ENCODE peak calls at places on chromosomes 4 and X, in six cellular contexts. O, N, V, F, C and B are unnamed samples. For H3K27me3 and H3K36me3, the result is how much of the 10 kb centered on the place peaks cover.

GRCh38 chrX:53684415-53685192 is 1.9 kb downstream of the HUWE1 start:
- DNase-seq in O (no peak), N (no peak), V (no peak), F (no peak), C (no peak), B (no peak)

GRCh38 chrX:79065696-79066095 is 78.8 kb upstream of the GPR174 start:
- DNase-seq in O (no peak), N (no peak), V (no peak), F (no peak), C (no peak), B (no peak)

GRCh38 chrX:145848857-145849256 is 31.2 kb downstream of the SLITRK2 start:
- DNase-seq in O (no peak), N (no peak), V (no peak), F (no peak), C (no peak), B (no peak)

GRCh38 chrX:133999013-133999705 is 13.8 kb upstream of the GPC3 start:
- DNase-seq in O (no peak), N (no peak), V (no peak), F (no peak), C (no peak), B (no peak)

GRCh38 chr4:13364178-13364577 is 120.0 kb downstream of the RAB28 start:
- DNase-seq in O (no peak), N (no peak), V (no peak), F (no peak), C (no peak), B (peak)

GRCh38 chr4:168879178-168879577 is 130.9 kb downstream of the CBR4 start:
- DNase-seq in O (no peak), N (no peak), V (no peak), F (no peak), C (no peak), B (no peak)

GRCh38 chrX:19342331-19342906 is 1.3 kb upstream of the PDHA1 start:
- DNase-seq in O (peak), N (no peak), V (no peak), F (no peak), C (no peak), B (no peak)

GRCh38 chrX:131588995-131589394 is 45.1 kb downstream of the OR13H1 start:
- DNase-seq in O (no peak), N (no peak), V (no peak), F (no peak), C (no peak), B (no peak)

GRCh38 chrX:70442224-70442623 is 2.4 kb upstream of the DLG3 start:
- DNase-seq in O (no peak), N (no peak), V (no peak), F (no peak), C (no peak), B (no peak)

GRCh38 chr4:67198757-67199156 is 346.5 kb downstream of the CENPC start:
- DNase-seq in O (no peak), N (no peak), V (no peak), F (no peak), C (no peak), B (peak)

GRCh38 chr4:22356996-22357596 is 158.8 kb downstream of the ADGRA3 start:
- DNase-seq in O (peak), N (no peak), V (no peak), F (no peak), C (no peak), B (peak)

GRCh38 chr4:51851090-51851936 is 8.4 kb downstream of the DCUN1D4 start:
- DNase-seq in O (no peak), N (no peak), V (no peak), F (no peak), C (no peak), B (no peak)

GRCh38 chrX:431032-431431 is 44.3 kb upstream of the PPP2R3B start:
- DNase-seq in O (no peak), N (no peak), V (no peak), F (no peak), C (no peak), B (no peak)

GRCh38 chr4:88619973-88620372 is 27.7 kb downstream of the HERC3 start:
- DNase-seq in O (peak), N (no peak), V (no peak), F (no peak), C (no peak), B (no peak)

GRCh38 chr4:67087897-67088296 is 457.4 kb downstream of the CENPC start:
- DNase-seq in O (no peak), N (no peak), V (no peak), F (no peak), C (no peak), B (peak)

GRCh38 chr4:48588230-48588943 is 98.3 kb downstream of the ZAR1 start:
- DNase-seq in O (no peak), N (no peak), V (no peak), F (no peak), C (no peak), B (no peak)

GRCh38 chr4:72446353-72447055 is 122.5 kb downstream of the ADAMTS3 start:
- DNase-seq in O (no peak), N (no peak), V (no peak), F (no peak), C (no peak), B (no peak)

GRCh38 chrX:38636949-38637819 is 75.8 kb downstream of the TSPAN7 start:
- DNase-seq in O (no peak), N (peak), V (no peak), F (no peak), C (no peak), B (no peak)

DNA sequence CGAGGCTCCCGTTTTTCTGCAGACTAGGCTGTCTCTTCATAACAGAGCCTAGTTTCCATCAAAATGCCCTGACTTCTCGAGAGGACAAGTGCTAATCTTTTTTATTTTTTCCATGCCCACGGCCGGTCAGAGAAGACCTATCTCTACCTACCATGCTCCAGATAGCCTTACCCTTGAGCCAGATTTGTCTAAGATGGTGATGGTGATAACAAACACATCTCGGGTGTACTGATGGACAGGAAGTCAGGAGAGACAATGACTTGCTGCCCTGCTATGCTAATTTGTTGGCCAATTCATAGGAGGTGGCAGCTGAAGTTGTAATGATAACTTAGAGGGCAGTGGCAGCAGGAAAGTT is 42.2 kb upstream of the NKRF start:
- DNase-seq in O (no peak), N (no peak), V (no peak), F (no peak), C (no peak), B (no peak)
- H3K27me3 ChIP-seq in O (under half), N (under half), V (under half), F (under half), C (under half), B (under half)

GRCh38 chrX:8364369-8365141 is 100.1 kb upstream of the VCX3B start:
- DNase-seq in O (no peak), N (peak), V (no peak), F (no peak), C (no peak), B (peak)
- TF ChIP-seq CTCF in O (no peak), N (peak), V (peak), F (no peak), C (peak), B (peak)

DNA sequence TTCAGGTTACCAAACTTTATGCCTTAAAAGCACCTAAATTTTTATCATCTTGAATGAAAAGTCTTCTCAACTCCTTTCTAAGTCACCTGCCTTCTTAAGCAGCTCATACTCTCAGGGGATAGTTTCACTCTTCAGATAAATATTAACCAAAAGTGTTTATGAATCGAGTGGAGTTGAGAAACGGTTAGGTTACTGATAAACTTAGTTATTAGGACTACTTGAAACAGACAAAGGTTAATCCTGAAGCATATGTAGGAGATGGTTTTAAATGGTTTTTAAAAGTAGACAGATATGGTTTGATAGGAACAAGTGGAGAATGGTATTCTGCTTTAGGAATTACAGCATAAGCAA is 32.8 kb downstream of the CLDN22 start:
- DNase-seq in O (no peak), N (no peak), V (no peak), F (no peak), C (no peak), B (no peak)
- H3K36me3 ChIP-seq in O (under half), N (under half), V (under half), F (under half), C (under half), B (under half)

DNA sequence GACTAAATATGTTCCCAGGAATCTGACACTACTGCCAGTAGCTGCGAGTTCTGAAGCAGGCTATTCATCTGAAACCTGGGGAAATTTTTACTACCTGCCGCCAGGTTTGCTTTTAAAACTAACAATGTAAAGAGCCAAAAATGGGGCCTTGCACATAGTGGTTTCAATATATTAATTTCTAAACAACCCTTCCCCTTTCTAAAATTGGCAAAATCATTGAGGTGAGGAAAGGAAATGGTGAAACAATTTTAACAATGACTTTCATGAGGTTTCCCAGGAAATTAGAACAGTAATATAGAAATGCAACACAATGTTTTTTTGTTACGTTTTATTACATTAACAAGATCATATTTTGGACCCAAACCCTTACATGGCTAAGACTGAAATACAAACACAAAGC is 21.3 kb downstream of the FANCB start:
- DNase-seq in O (no peak), N (no peak), V (no peak), F (no peak), C (no peak), B (no peak)
- H3K27me3 ChIP-seq in O (under half), N (under half), V (under half), F (under half), C (under half), B (under half)

DNA sequence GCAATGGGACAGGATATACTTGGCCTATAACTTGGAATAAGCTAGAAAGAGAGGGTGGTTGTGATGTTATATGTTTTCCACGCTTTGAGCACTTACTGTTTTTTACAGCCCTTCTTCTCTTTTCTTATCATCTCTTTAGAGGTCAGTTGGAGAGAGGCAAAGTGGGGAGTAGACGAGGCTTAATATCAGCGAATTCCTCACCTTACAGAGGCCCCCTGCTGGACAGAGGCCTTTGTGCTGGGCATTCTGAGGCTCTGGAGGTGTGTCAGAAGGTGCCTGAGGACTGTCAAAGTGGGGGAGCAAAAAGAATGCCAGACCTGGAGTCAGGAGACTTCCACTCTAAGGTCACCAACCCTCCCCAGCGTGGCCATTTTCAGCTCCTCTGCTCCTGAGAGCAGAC is 42.5 kb downstream of the MAMLD1 start:
- DNase-seq in O (no peak), N (no peak), V (no peak), F (no peak), C (no peak), B (no peak)
- TF ChIP-seq CTCF in O (peak), N (no peak), V (no peak), F (no peak), C (no peak), B (peak)

DNA sequence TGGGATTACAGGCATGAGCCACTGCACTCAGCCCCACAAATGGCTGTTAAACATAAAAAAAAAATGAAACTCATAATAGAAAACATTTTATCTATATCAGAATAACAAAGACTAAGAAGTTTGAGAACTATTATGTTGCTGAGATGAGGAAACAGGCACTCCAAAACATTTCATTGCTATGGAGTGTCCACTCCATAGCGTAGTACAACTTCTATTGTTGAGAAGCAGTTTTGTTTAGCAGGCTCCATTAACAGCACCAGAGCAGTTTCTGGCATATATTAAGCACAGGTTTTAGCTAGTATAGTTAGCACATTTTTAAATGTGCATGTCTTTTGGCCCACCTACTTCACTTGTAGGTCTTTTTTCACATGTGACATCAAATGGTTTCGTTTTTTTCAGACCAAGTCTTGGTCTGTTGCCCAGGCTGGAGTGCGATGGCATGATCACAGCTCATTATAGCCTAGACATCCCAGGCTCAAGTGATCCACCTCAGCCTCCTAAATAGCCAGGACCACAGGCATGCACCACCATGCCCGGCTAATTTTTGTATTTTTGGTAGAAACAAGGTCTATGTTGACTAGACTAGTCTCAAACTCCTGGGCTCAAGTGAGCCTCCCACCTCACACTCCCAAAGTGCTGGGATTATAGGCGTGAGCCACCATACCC is 5.8 kb downstream of the HMGB2 start:
- DNase-seq in O (peak), N (no peak), V (no peak), F (no peak), C (no peak), B (no peak)
- H3K36me3 ChIP-seq in O (under half), N (under half), V (under half), F (under half), C (under half), B (under half)